ENCODE peak calls at places on chromosomes 11 and 22, in eight cellular contexts. N is left colon, C is frontal cortex, L is substantia nigra, J is activated gamma-delta T cell, X is T-helper 2 cell, H is neuronal stem cell, Q is AG09309. D is an unnamed sample.
A peak's percentile ranks its signal among the peaks of the same experiment; 100 is the strongest.

GRCh38 chr11:84549221-84549620 is 1077.9 kb downstream of the DLG2 start:
- DNase-seq in N (no peak), C (no peak), L (no peak), J (no peak), X (no peak), H (no peak), Q (no peak), D (peak; percentile 34)

GRCh38 chr11:11732116-11732515 is 109.7 kb upstream of the USP47 start:
- DNase-seq in N (no peak), C (no peak), L (no peak), J (no peak), X (no peak), H (no peak), Q (no peak), D (no peak)

GRCh38 chr11:13118691-13119090 is 109.6 kb downstream of the RASSF10 start:
- DNase-seq in N (no peak), C (no peak), L (no peak), J (no peak), X (no peak), H (no peak), Q (no peak), D (no peak)

GRCh38 chr22:22974795-22975580 is 87.4 kb downstream of the IGLL5 start:
- DNase-seq in N (no peak), C (no peak), L (no peak), J (no peak), X (no peak), H (no peak), Q (no peak), D (no peak)

GRCh38 chr22:46045459-46046298 is 68.7 kb upstream of the WNT7B start:
- DNase-seq in N (no peak), C (no peak), L (peak; percentile 70), J (no peak), X (no peak), H (no peak), Q (no peak), D (no peak)

GRCh38 chr11:44788536-44789227 is 61.9 kb downstream of the TSPAN18 start:
- DNase-seq in N (no peak), C (no peak), L (no peak), J (no peak), X (no peak), H (no peak), Q (no peak), D (peak; percentile 47)

GRCh38 chr11:109184376-109184775 is 237.6 kb upstream of the C11orf87 start:
- DNase-seq in N (no peak), C (no peak), L (no peak), J (no peak), X (no peak), H (no peak), Q (no peak), D (no peak)

GRCh38 chr11:119795231-119795630 is 66.2 kb upstream of the NECTIN1 start:
- DNase-seq in N (no peak), C (no peak), L (no peak), J (no peak), X (no peak), H (no peak), Q (peak; percentile 88), D (peak; percentile 41)

GRCh38 chr11:26490546-26490945 is 81.5 kb downstream of the MUC15 start:
- DNase-seq in N (no peak), C (no peak), L (no peak), J (no peak), X (no peak), H (no peak), Q (no peak), D (no peak)

GRCh38 chr11:102990145-102990544 is 34.6 kb upstream of the MMP13 start:
- DNase-seq in N (no peak), C (no peak), L (no peak), J (no peak), X (no peak), H (no peak), Q (no peak), D (peak; percentile 19)

GRCh38 chr11:45245237-45246045 is 40.7 kb downstream of the SYT13 start:
- DNase-seq in N (no peak), C (no peak), L (no peak), J (no peak), X (no peak), H (no peak), Q (no peak), D (no peak)

GRCh38 chr11:116990061-116990473 is 108.2 kb downstream of the SIK3 start:
- DNase-seq in N (no peak), C (no peak), L (no peak), J (no peak), X (no peak), H (no peak), Q (peak; percentile 39), D (peak; percentile 76)

GRCh38 chr11:102664001-102664752 is 39.0 kb upstream of the MMP20 start:
- DNase-seq in N (no peak), C (no peak), L (no peak), J (no peak), X (no peak), H (no peak), Q (no peak), D (no peak)

GRCh38 chr11:20022363-20023081 is 137.8 kb downstream of the DBX1 start:
- DNase-seq in N (no peak), C (no peak), L (no peak), J (no peak), X (no peak), H (peak; percentile 81), Q (no peak), D (no peak)

GRCh38 chr11:70415642-70416395 is 17.5 kb downstream of the CTTN start:
- DNase-seq in N (no peak), C (no peak), L (no peak), J (no peak), X (no peak), H (no peak), Q (no peak), D (peak; percentile 25)

GRCh38 chr22:31477329-31477728 is 12.3 kb downstream of the EIF4ENIF1 start:
- DNase-seq in N (no peak), C (no peak), L (no peak), J (no peak), X (no peak), H (no peak), Q (no peak), D (no peak)

GRCh38 chr22:48751539-48752437 is 1075.9 kb downstream of the BRD1 start:
- DNase-seq in N (no peak), C (no peak), L (no peak), J (no peak), X (no peak), H (no peak), Q (no peak), D (no peak)

GRCh38 chr11:123246749-123247497 is 51.9 kb upstream of the CLMP start:
- DNase-seq in N (peak; percentile 85), C (peak; percentile 68), L (peak; percentile 29), J (peak; percentile 28), X (peak; percentile 73), H (peak; percentile 80), Q (no peak), D (peak; percentile 82)

GRCh38 chr22:25780673-25781072 is 38.7 kb downstream of the MYO18B start:
- DNase-seq in N (no peak), C (no peak), L (no peak), J (no peak), X (no peak), H (no peak), Q (no peak), D (no peak)

GRCh38 chr22:11613898-11614755 is 3913.9 kb upstream of the OR11H1 start:
- DNase-seq in N (no peak), C (no peak), L (no peak), J (no peak), X (no peak), H (no peak), Q (no peak), D (no peak)

GRCh38 chr11:71080239-71081097 is 171.9 kb downstream of the SHANK2 start:
- DNase-seq in N (peak; percentile 78), C (peak; percentile 72), L (no peak), J (no peak), X (no peak), H (peak; percentile 75), Q (peak; percentile 32), D (peak; percentile 56)

GRCh38 chr11:64930346-64930745 is 5.3 kb downstream of the GPHA2 start:
- DNase-seq in N (no peak), C (no peak), L (no peak), J (no peak), X (no peak), H (no peak), Q (no peak), D (no peak)

GRCh38 chr22:45225732-45226560 is 14.7 kb downstream of the KIAA0930 start:
- DNase-seq in N (no peak), C (no peak), L (peak; percentile 50), J (no peak), X (no peak), H (no peak), Q (no peak), D (peak; percentile 70)

GRCh38 chr22:27201741-27202140 is 544.4 kb downstream of the MIAT start:
- DNase-seq in N (no peak), C (no peak), L (no peak), J (no peak), X (no peak), H (no peak), Q (no peak), D (no peak)

GRCh38 chr11:34483475-34483874 is 30.1 kb downstream of the ELF5 start:
- DNase-seq in N (no peak), C (no peak), L (no peak), J (no peak), X (no peak), H (no peak), Q (no peak), D (no peak)

GRCh38 chr11:67409261-67409666 is 5.4 kb downstream of the TBC1D10C start:
- DNase-seq in N (peak; percentile 61), C (no peak), L (no peak), J (peak; percentile 58), X (peak; percentile 42), H (no peak), Q (no peak), D (no peak)

GRCh38 chr11:8281266-8281665 is 17.6 kb upstream of the LMO1 start:
- DNase-seq in N (no peak), C (no peak), L (no peak), J (no peak), X (no peak), H (no peak), Q (no peak), D (no peak)

GRCh38 chr11:17906436-17906835 is 106.4 kb downstream of the SERGEF start:
- DNase-seq in N (peak; percentile 19), C (peak; percentile 42), L (no peak), J (no peak), X (no peak), H (no peak), Q (no peak), D (no peak)

GRCh38 chr11:62169448-62169847 is 20.6 kb upstream of the SCGB1D1 start:
- DNase-seq in N (no peak), C (no peak), L (no peak), J (no peak), X (no peak), H (no peak), Q (no peak), D (no peak)

GRCh38 chr11:109237636-109238035 is 184.4 kb upstream of the C11orf87 start:
- DNase-seq in N (no peak), C (no peak), L (no peak), J (no peak), X (no peak), H (no peak), Q (no peak), D (no peak)

GRCh38 chr11:12824281-12825041 is 150.2 kb downstream of the TEAD1 start:
- DNase-seq in N (peak; percentile 28), C (no peak), L (no peak), J (no peak), X (no peak), H (no peak), Q (no peak), D (no peak)

GRCh38 chr11:35968386-35969088 is 24.7 kb downstream of the LDLRAD3 start:
- DNase-seq in N (no peak), C (no peak), L (no peak), J (no peak), X (no peak), H (no peak), Q (no peak), D (peak; percentile 54)

GRCh38 chr11:128575956-128576340 is 11.4 kb downstream of the ETS1 start:
- DNase-seq in N (no peak), C (no peak), L (no peak), J (no peak), X (no peak), H (no peak), Q (no peak), D (peak; percentile 23)

GRCh38 chr22:20877715-20878114 is 18.9 kb downstream of the SNAP29 start:
- DNase-seq in N (no peak), C (no peak), L (no peak), J (no peak), X (no peak), H (no peak), Q (no peak), D (no peak)

D was measured in AG08395.